ENCODE peak calls at places on chromosomes 11 and 22, in nine cellular contexts. One of them, this sample, is unnamed.

GRCh38 chr22:50141891-50142363 is 28.6 kb upstream of the PANX2 start:
- DNase-seq in heart right ventricle: no peak
- DNase-seq in brain microvascular endothelial cell: no peak
- DNase-seq in uterus: no peak
- DNase-seq in nephron progenitor cell: peak
- DNase-seq in neural progenitor cell: peak
- DNase-seq in left lung: no peak
- DNase-seq in H9: peak
- DNase-seq in epithelial cell of esophagus: no peak
- DNase-seq in this sample: no peak

GRCh38 chr11:11215944-11216343 is 137.1 kb downstream of the CSNK2A3 start:
- DNase-seq in uterus: no peak
- DNase-seq in heart right ventricle: no peak
- DNase-seq in nephron progenitor cell: no peak
- DNase-seq in neural progenitor cell: peak
- DNase-seq in left lung: no peak
- DNase-seq in H9: no peak
- DNase-seq in epithelial cell of esophagus: no peak
- DNase-seq in brain microvascular endothelial cell: no peak
- DNase-seq in this sample: no peak

GRCh38 chr22:31122532-31123291 is at the start of gene INPP5J:
- DNase-seq in neural progenitor cell: peak
- DNase-seq in H9: peak
- DNase-seq in heart right ventricle: peak
- DNase-seq in epithelial cell of esophagus: peak
- DNase-seq in nephron progenitor cell: peak
- DNase-seq in brain microvascular endothelial cell: peak
- DNase-seq in left lung: peak
- DNase-seq in uterus: peak
- DNase-seq in this sample: no peak

GRCh38 chr11:112962854-112963367 is 1.7 kb downstream of the NCAM1 start:
- DNase-seq in nephron progenitor cell: peak
- DNase-seq in H9: peak
- DNase-seq in brain microvascular endothelial cell: no peak
- DNase-seq in epithelial cell of esophagus: no peak
- DNase-seq in left lung: peak
- DNase-seq in neural progenitor cell: peak
- DNase-seq in uterus: peak
- DNase-seq in heart right ventricle: peak
- DNase-seq in this sample: no peak

GRCh38 chr11:5042091-5042490 is 4.2 kb upstream of the OR52J3 start:
- DNase-seq in uterus: no peak
- DNase-seq in neural progenitor cell: no peak
- DNase-seq in nephron progenitor cell: no peak
- DNase-seq in H9: no peak
- DNase-seq in heart right ventricle: no peak
- DNase-seq in brain microvascular endothelial cell: no peak
- DNase-seq in left lung: no peak
- DNase-seq in epithelial cell of esophagus: peak
- DNase-seq in this sample: no peak

GRCh38 chr22:49858827-49859226 is 5.2 kb downstream of the ZBED4 start:
- DNase-seq in left lung: no peak
- DNase-seq in neural progenitor cell: no peak
- DNase-seq in brain microvascular endothelial cell: no peak
- DNase-seq in nephron progenitor cell: no peak
- DNase-seq in uterus: no peak
- DNase-seq in H9: no peak
- DNase-seq in epithelial cell of esophagus: no peak
- DNase-seq in heart right ventricle: no peak
- DNase-seq in this sample: no peak

GRCh38 chr11:93370260-93370659 is 39.7 kb downstream of the DEUP1 start:
- DNase-seq in H9: no peak
- DNase-seq in nephron progenitor cell: no peak
- DNase-seq in uterus: no peak
- DNase-seq in left lung: no peak
- DNase-seq in brain microvascular endothelial cell: no peak
- DNase-seq in neural progenitor cell: no peak
- DNase-seq in epithelial cell of esophagus: peak
- DNase-seq in heart right ventricle: no peak
- DNase-seq in this sample: no peak

GRCh38 chr11:29328961-29329441 is 687.8 kb downstream of the KCNA4 start:
- DNase-seq in H9: no peak
- DNase-seq in epithelial cell of esophagus: peak
- DNase-seq in left lung: no peak
- DNase-seq in nephron progenitor cell: no peak
- DNase-seq in neural progenitor cell: peak
- DNase-seq in brain microvascular endothelial cell: peak
- DNase-seq in uterus: no peak
- DNase-seq in heart right ventricle: no peak
- DNase-seq in this sample: peak

GRCh38 chr11:75536786-75537629 is 11.3 kb upstream of the GDPD5 start:
- DNase-seq in neural progenitor cell: no peak
- DNase-seq in epithelial cell of esophagus: peak
- DNase-seq in left lung: no peak
- DNase-seq in uterus: no peak
- DNase-seq in H9: no peak
- DNase-seq in brain microvascular endothelial cell: no peak
- DNase-seq in heart right ventricle: no peak
- DNase-seq in nephron progenitor cell: no peak
- DNase-seq in this sample: no peak

GRCh38 chr22:19429950-19430889 is 1.3 kb downstream of the HIRA start:
- DNase-seq in left lung: no peak
- DNase-seq in brain microvascular endothelial cell: peak
- DNase-seq in heart right ventricle: peak
- DNase-seq in epithelial cell of esophagus: peak
- DNase-seq in nephron progenitor cell: peak
- DNase-seq in H9: no peak
- DNase-seq in uterus: no peak
- DNase-seq in neural progenitor cell: peak
- DNase-seq in this sample: no peak

GRCh38 chr11:68312117-68312779 is at the start of gene LRP5:
- DNase-seq in epithelial cell of esophagus: peak
- DNase-seq in uterus: no peak
- DNase-seq in nephron progenitor cell: peak
- DNase-seq in H9: no peak
- DNase-seq in brain microvascular endothelial cell: no peak
- DNase-seq in left lung: peak
- DNase-seq in heart right ventricle: no peak
- DNase-seq in neural progenitor cell: peak
- DNase-seq in this sample: no peak

GRCh38 chr11:135023499-135023898 is 611.5 kb upstream of the B3GAT1 start:
- DNase-seq in uterus: no peak
- DNase-seq in nephron progenitor cell: no peak
- DNase-seq in left lung: no peak
- DNase-seq in epithelial cell of esophagus: no peak
- DNase-seq in brain microvascular endothelial cell: no peak
- DNase-seq in neural progenitor cell: no peak
- DNase-seq in heart right ventricle: no peak
- DNase-seq in H9: no peak
- DNase-seq in this sample: no peak

GRCh38 chr11:126474888-126475626 is 119.6 kb downstream of the ST3GAL4 start:
- DNase-seq in neural progenitor cell: no peak
- DNase-seq in uterus: no peak
- DNase-seq in heart right ventricle: peak
- DNase-seq in brain microvascular endothelial cell: no peak
- DNase-seq in H9: no peak
- DNase-seq in nephron progenitor cell: no peak
- DNase-seq in left lung: peak
- DNase-seq in epithelial cell of esophagus: no peak
- DNase-seq in this sample: no peak

GRCh38 chr22:38696606-38697005 is 4.1 kb downstream of the JOSD1 start:
- DNase-seq in epithelial cell of esophagus: peak
- DNase-seq in nephron progenitor cell: no peak
- DNase-seq in H9: no peak
- DNase-seq in uterus: no peak
- DNase-seq in neural progenitor cell: no peak
- DNase-seq in heart right ventricle: peak
- DNase-seq in left lung: no peak
- DNase-seq in brain microvascular endothelial cell: peak
- DNase-seq in this sample: peak

GRCh38 chr11:106415510-106415909 is 338.0 kb downstream of the AASDHPPT start:
- DNase-seq in neural progenitor cell: no peak
- DNase-seq in uterus: no peak
- DNase-seq in heart right ventricle: no peak
- DNase-seq in left lung: no peak
- DNase-seq in nephron progenitor cell: no peak
- DNase-seq in brain microvascular endothelial cell: no peak
- DNase-seq in epithelial cell of esophagus: peak
- DNase-seq in H9: no peak
- DNase-seq in this sample: no peak

GRCh38 chr22:17172172-17172833 is 13.2 kb upstream of the HDHD5 start:
- DNase-seq in heart right ventricle: peak
- DNase-seq in neural progenitor cell: no peak
- DNase-seq in epithelial cell of esophagus: peak
- DNase-seq in uterus: peak
- DNase-seq in nephron progenitor cell: peak
- DNase-seq in brain microvascular endothelial cell: no peak
- DNase-seq in H9: peak
- DNase-seq in left lung: peak
- DNase-seq in this sample: no peak
- TF ChIP-seq CTCF in heart right ventricle: no peak
- TF ChIP-seq CTCF in neural progenitor cell: no peak
- TF ChIP-seq CTCF in epithelial cell of esophagus: no peak
- TF ChIP-seq CTCF in uterus: no peak
- TF ChIP-seq CTCF in nephron progenitor cell: no peak
- TF ChIP-seq CTCF in brain microvascular endothelial cell: no peak
- TF ChIP-seq CTCF in H9: no peak
- TF ChIP-seq CTCF in left lung: no peak
- TF ChIP-seq CTCF in this sample: no peak

GRCh38 chr11:66343176-66343575 is 1.7 kb downstream of the BRMS1 start:
- DNase-seq in nephron progenitor cell: no peak
- DNase-seq in heart right ventricle: no peak
- DNase-seq in uterus: no peak
- DNase-seq in neural progenitor cell: no peak
- DNase-seq in brain microvascular endothelial cell: no peak
- DNase-seq in left lung: peak
- DNase-seq in H9: no peak
- DNase-seq in epithelial cell of esophagus: no peak
- DNase-seq in this sample: no peak

GRCh38 chr11:66345316-66345649 is 379 bp upstream of the BRMS1 start:
- DNase-seq in neural progenitor cell: no peak
- DNase-seq in nephron progenitor cell: no peak
- DNase-seq in heart right ventricle: no peak
- DNase-seq in epithelial cell of esophagus: no peak
- DNase-seq in H9: no peak
- DNase-seq in left lung: no peak
- DNase-seq in brain microvascular endothelial cell: no peak
- DNase-seq in uterus: no peak
- DNase-seq in this sample: no peak

GRCh38 chr11:66346476-66347424 is 679 bp downstream of the B4GAT1 start:
- DNase-seq in uterus: no peak
- DNase-seq in left lung: peak
- DNase-seq in heart right ventricle: no peak
- DNase-seq in nephron progenitor cell: no peak
- DNase-seq in neural progenitor cell: peak
- DNase-seq in brain microvascular endothelial cell: no peak
- DNase-seq in H9: no peak
- DNase-seq in epithelial cell of esophagus: no peak
- DNase-seq in this sample: no peak

GRCh38 chr11:66347425-66348276 is at the start of gene B4GAT1:
- DNase-seq in left lung: peak
- DNase-seq in epithelial cell of esophagus: peak
- DNase-seq in H9: peak
- DNase-seq in heart right ventricle: peak
- DNase-seq in brain microvascular endothelial cell: peak
- DNase-seq in uterus: peak
- DNase-seq in neural progenitor cell: peak
- DNase-seq in nephron progenitor cell: peak
- DNase-seq in this sample: peak

DNA sequence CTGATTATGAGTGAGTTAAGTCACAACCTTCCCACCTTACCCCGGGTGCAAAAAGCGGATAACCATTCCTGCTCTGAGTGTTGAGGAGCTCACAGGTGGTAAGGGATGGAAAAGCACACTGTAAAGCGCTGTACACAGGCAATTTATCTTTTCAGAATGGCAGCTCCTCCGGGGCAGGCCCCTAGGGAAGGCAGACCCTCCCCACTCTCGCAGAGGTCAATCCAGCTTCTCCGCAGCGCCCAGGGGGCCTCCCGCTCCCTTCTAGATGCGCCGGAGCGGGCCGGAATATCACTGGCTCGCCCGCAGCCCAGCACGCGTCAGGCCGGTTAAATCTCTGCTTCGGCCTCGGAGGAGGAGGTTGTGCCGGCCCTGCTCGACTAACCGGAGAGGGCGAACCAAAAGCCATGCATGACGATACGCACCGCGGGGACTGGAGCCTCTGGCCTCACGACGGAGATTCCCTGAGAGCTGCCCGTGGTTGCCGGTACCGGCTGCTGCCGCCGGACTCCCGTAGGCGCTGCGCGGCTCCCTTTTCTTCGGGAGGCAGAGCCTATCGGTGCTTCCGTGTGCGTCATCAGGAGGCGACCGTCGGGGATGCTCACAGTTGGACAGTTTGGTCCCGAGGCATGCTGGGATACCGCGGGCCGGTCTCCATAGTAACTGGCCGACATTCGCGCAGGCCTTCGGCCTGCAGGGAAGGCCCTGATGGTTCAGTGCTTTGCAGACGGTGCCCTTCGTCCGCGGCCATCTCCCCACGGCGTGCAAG is at the start of gene BRMS1:
- DNase-seq in H9: peak
- DNase-seq in neural progenitor cell: peak
- DNase-seq in brain microvascular endothelial cell: peak
- DNase-seq in left lung: peak
- DNase-seq in epithelial cell of esophagus: peak
- DNase-seq in heart right ventricle: peak
- DNase-seq in nephron progenitor cell: peak
- DNase-seq in uterus: peak
- DNase-seq in this sample: peak
- TF ChIP-seq CTCF in H9: peak
- TF ChIP-seq CTCF in neural progenitor cell: peak
- TF ChIP-seq CTCF in brain microvascular endothelial cell: peak
- TF ChIP-seq CTCF in left lung: peak
- TF ChIP-seq CTCF in epithelial cell of esophagus: peak
- TF ChIP-seq CTCF in heart right ventricle: peak
- TF ChIP-seq CTCF in nephron progenitor cell: no peak
- TF ChIP-seq CTCF in uterus: peak
- TF ChIP-seq CTCF in this sample: no peak

GRCh38 chr11:19577849-19578619 is 134.6 kb upstream of the NAV2 start:
- DNase-seq in heart right ventricle: peak
- DNase-seq in brain microvascular endothelial cell: peak
- DNase-seq in epithelial cell of esophagus: no peak
- DNase-seq in neural progenitor cell: no peak
- DNase-seq in H9: no peak
- DNase-seq in uterus: peak
- DNase-seq in nephron progenitor cell: no peak
- DNase-seq in left lung: no peak
- DNase-seq in this sample: peak
- TF ChIP-seq CTCF in heart right ventricle: peak
- TF ChIP-seq CTCF in brain microvascular endothelial cell: no peak
- TF ChIP-seq CTCF in epithelial cell of esophagus: no peak
- TF ChIP-seq CTCF in neural progenitor cell: no peak
- TF ChIP-seq CTCF in H9: no peak
- TF ChIP-seq CTCF in uterus: no peak
- TF ChIP-seq CTCF in nephron progenitor cell: no peak
- TF ChIP-seq CTCF in left lung: no peak
- TF ChIP-seq CTCF in this sample: no peak

DNA sequence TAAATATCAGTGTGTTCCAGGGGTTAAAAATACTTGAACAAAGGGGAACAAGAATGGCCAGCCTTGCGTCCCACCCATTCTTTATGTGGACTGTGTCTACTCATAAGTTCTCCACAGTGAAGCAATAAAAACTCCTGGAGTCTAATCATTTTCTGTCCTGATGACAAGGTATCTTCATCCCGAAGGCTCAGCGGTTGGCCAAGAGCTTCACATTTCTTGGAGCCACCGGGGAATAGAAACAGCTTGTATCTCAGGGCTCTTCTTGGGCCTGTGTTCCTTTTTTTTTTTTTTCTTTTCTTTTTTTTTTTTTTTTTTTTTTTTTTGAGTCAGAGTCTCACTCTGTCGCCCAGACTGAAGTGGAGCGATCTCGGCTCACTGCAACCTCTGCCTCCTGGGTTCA is 36.8 kb upstream of the ADORA2A start:
- DNase-seq in uterus: peak
- DNase-seq in neural progenitor cell: no peak
- DNase-seq in heart right ventricle: no peak
- DNase-seq in nephron progenitor cell: no peak
- DNase-seq in left lung: no peak
- DNase-seq in brain microvascular endothelial cell: peak
- DNase-seq in H9: no peak
- DNase-seq in epithelial cell of esophagus: no peak
- DNase-seq in this sample: no peak
- TF ChIP-seq CTCF in uterus: no peak
- TF ChIP-seq CTCF in neural progenitor cell: no peak
- TF ChIP-seq CTCF in heart right ventricle: no peak
- TF ChIP-seq CTCF in nephron progenitor cell: no peak
- TF ChIP-seq CTCF in left lung: no peak
- TF ChIP-seq CTCF in brain microvascular endothelial cell: no peak
- TF ChIP-seq CTCF in H9: no peak
- TF ChIP-seq CTCF in epithelial cell of esophagus: no peak
- TF ChIP-seq CTCF in this sample: no peak

This sample was measured in HFF-Myc.